ENCODE peak calls at places on chromosomes 2 and 18, in ten cellular contexts. One of them, this sample, is unnamed.

GRCh38 chr2:128602699-128603101 is 284.0 kb upstream of the HS6ST1 start:
- DNase-seq in Ammon's horn: no peak
- DNase-seq in WTC11: no peak
- DNase-seq in body of pancreas: no peak
- DNase-seq in CD4-positive, alpha-beta T cell: no peak
- DNase-seq in stimulated activated CD4-positive, alpha-beta T cell treated with anti-CD3 and anti-CD28 coated beads, TNF-alpha, amount 100 ng/mL, for 48 hours: no peak
- DNase-seq in activated CD8-positive, alpha-beta memory T cell treated with anti-CD3 and anti-CD28 coated beads, Interleukin-2, amount 50 U/mL, for 48 hours: peak; percentile 26
- DNase-seq in NCI-H2081: no peak
- DNase-seq in OCI-M1: no peak
- DNase-seq in HEK293T: no peak
- DNase-seq in this sample: no peak

GRCh38 chr2:182144039-182144779 is 158.6 kb downstream of the PPP1R1C start:
- DNase-seq in Ammon's horn: no peak
- DNase-seq in WTC11: no peak
- DNase-seq in body of pancreas: no peak
- DNase-seq in CD4-positive, alpha-beta T cell: no peak
- DNase-seq in stimulated activated CD4-positive, alpha-beta T cell treated with anti-CD3 and anti-CD28 coated beads, TNF-alpha, amount 100 ng/mL, for 48 hours: no peak
- DNase-seq in activated CD8-positive, alpha-beta memory T cell treated with anti-CD3 and anti-CD28 coated beads, Interleukin-2, amount 50 U/mL, for 48 hours: no peak
- DNase-seq in NCI-H2081: peak; percentile 41
- DNase-seq in OCI-M1: no peak
- DNase-seq in HEK293T: peak; percentile 7
- DNase-seq in this sample: no peak

GRCh38 chr2:86393521-86394490 is 47.4 kb upstream of the KDM3A start:
- DNase-seq in Ammon's horn: no peak
- DNase-seq in WTC11: no peak
- DNase-seq in body of pancreas: peak; percentile 22
- DNase-seq in CD4-positive, alpha-beta T cell: no peak
- DNase-seq in stimulated activated CD4-positive, alpha-beta T cell treated with anti-CD3 and anti-CD28 coated beads, TNF-alpha, amount 100 ng/mL, for 48 hours: no peak
- DNase-seq in activated CD8-positive, alpha-beta memory T cell treated with anti-CD3 and anti-CD28 coated beads, Interleukin-2, amount 50 U/mL, for 48 hours: no peak
- DNase-seq in NCI-H2081: no peak
- DNase-seq in OCI-M1: peak; percentile 23
- DNase-seq in HEK293T: no peak
- DNase-seq in this sample: no peak

GRCh38 chr18:69785466-69785865 is 162.2 kb downstream of the CD226 start:
- DNase-seq in Ammon's horn: no peak
- DNase-seq in WTC11: no peak
- DNase-seq in body of pancreas: no peak
- DNase-seq in CD4-positive, alpha-beta T cell: no peak
- DNase-seq in stimulated activated CD4-positive, alpha-beta T cell treated with anti-CD3 and anti-CD28 coated beads, TNF-alpha, amount 100 ng/mL, for 48 hours: no peak
- DNase-seq in activated CD8-positive, alpha-beta memory T cell treated with anti-CD3 and anti-CD28 coated beads, Interleukin-2, amount 50 U/mL, for 48 hours: no peak
- DNase-seq in NCI-H2081: no peak
- DNase-seq in OCI-M1: no peak
- DNase-seq in HEK293T: no peak
- DNase-seq in this sample: no peak

GRCh38 chr2:163601377-163601776 is 134.4 kb downstream of the FIGN start:
- DNase-seq in Ammon's horn: no peak
- DNase-seq in WTC11: no peak
- DNase-seq in body of pancreas: no peak
- DNase-seq in CD4-positive, alpha-beta T cell: no peak
- DNase-seq in stimulated activated CD4-positive, alpha-beta T cell treated with anti-CD3 and anti-CD28 coated beads, TNF-alpha, amount 100 ng/mL, for 48 hours: no peak
- DNase-seq in activated CD8-positive, alpha-beta memory T cell treated with anti-CD3 and anti-CD28 coated beads, Interleukin-2, amount 50 U/mL, for 48 hours: no peak
- DNase-seq in NCI-H2081: no peak
- DNase-seq in OCI-M1: no peak
- DNase-seq in HEK293T: no peak
- DNase-seq in this sample: peak; percentile 12

GRCh38 chr2:33529771-33530481 is 53.5 kb downstream of the RASGRP3 start:
- DNase-seq in Ammon's horn: no peak
- DNase-seq in WTC11: no peak
- DNase-seq in body of pancreas: no peak
- DNase-seq in CD4-positive, alpha-beta T cell: no peak
- DNase-seq in stimulated activated CD4-positive, alpha-beta T cell treated with anti-CD3 and anti-CD28 coated beads, TNF-alpha, amount 100 ng/mL, for 48 hours: no peak
- DNase-seq in activated CD8-positive, alpha-beta memory T cell treated with anti-CD3 and anti-CD28 coated beads, Interleukin-2, amount 50 U/mL, for 48 hours: no peak
- DNase-seq in NCI-H2081: no peak
- DNase-seq in OCI-M1: peak; percentile 45
- DNase-seq in HEK293T: no peak
- DNase-seq in this sample: no peak

GRCh38 chr2:190972213-190972612 is 41.8 kb downstream of the STAT1 start:
- DNase-seq in Ammon's horn: no peak
- DNase-seq in WTC11: no peak
- DNase-seq in body of pancreas: no peak
- DNase-seq in CD4-positive, alpha-beta T cell: no peak
- DNase-seq in stimulated activated CD4-positive, alpha-beta T cell treated with anti-CD3 and anti-CD28 coated beads, TNF-alpha, amount 100 ng/mL, for 48 hours: no peak
- DNase-seq in activated CD8-positive, alpha-beta memory T cell treated with anti-CD3 and anti-CD28 coated beads, Interleukin-2, amount 50 U/mL, for 48 hours: no peak
- DNase-seq in NCI-H2081: no peak
- DNase-seq in OCI-M1: no peak
- DNase-seq in HEK293T: no peak
- DNase-seq in this sample: no peak

GRCh38 chr2:61255580-61256437 is 93.8 kb downstream of the C2orf74 start:
- DNase-seq in Ammon's horn: no peak
- DNase-seq in WTC11: no peak
- DNase-seq in body of pancreas: no peak
- DNase-seq in CD4-positive, alpha-beta T cell: no peak
- DNase-seq in stimulated activated CD4-positive, alpha-beta T cell treated with anti-CD3 and anti-CD28 coated beads, TNF-alpha, amount 100 ng/mL, for 48 hours: no peak
- DNase-seq in activated CD8-positive, alpha-beta memory T cell treated with anti-CD3 and anti-CD28 coated beads, Interleukin-2, amount 50 U/mL, for 48 hours: no peak
- DNase-seq in NCI-H2081: no peak
- DNase-seq in OCI-M1: peak; percentile 24
- DNase-seq in HEK293T: no peak
- DNase-seq in this sample: no peak

GRCh38 chr2:69139778-69140177 is 126.8 kb downstream of the ANTXR1 start:
- DNase-seq in Ammon's horn: no peak
- DNase-seq in WTC11: no peak
- DNase-seq in body of pancreas: no peak
- DNase-seq in CD4-positive, alpha-beta T cell: no peak
- DNase-seq in stimulated activated CD4-positive, alpha-beta T cell treated with anti-CD3 and anti-CD28 coated beads, TNF-alpha, amount 100 ng/mL, for 48 hours: no peak
- DNase-seq in activated CD8-positive, alpha-beta memory T cell treated with anti-CD3 and anti-CD28 coated beads, Interleukin-2, amount 50 U/mL, for 48 hours: no peak
- DNase-seq in NCI-H2081: no peak
- DNase-seq in OCI-M1: no peak
- DNase-seq in HEK293T: no peak
- DNase-seq in this sample: no peak

GRCh38 chr2:145617906-145618305 is 1098.0 kb upstream of the ZEB2 start:
- DNase-seq in Ammon's horn: no peak
- DNase-seq in WTC11: no peak
- DNase-seq in body of pancreas: no peak
- DNase-seq in CD4-positive, alpha-beta T cell: no peak
- DNase-seq in stimulated activated CD4-positive, alpha-beta T cell treated with anti-CD3 and anti-CD28 coated beads, TNF-alpha, amount 100 ng/mL, for 48 hours: no peak
- DNase-seq in activated CD8-positive, alpha-beta memory T cell treated with anti-CD3 and anti-CD28 coated beads, Interleukin-2, amount 50 U/mL, for 48 hours: no peak
- DNase-seq in NCI-H2081: no peak
- DNase-seq in OCI-M1: no peak
- DNase-seq in HEK293T: no peak
- DNase-seq in this sample: no peak

GRCh38 chr2:45452866-45453265 is 158.2 kb downstream of the SRBD1 start:
- DNase-seq in Ammon's horn: no peak
- DNase-seq in WTC11: no peak
- DNase-seq in body of pancreas: no peak
- DNase-seq in CD4-positive, alpha-beta T cell: no peak
- DNase-seq in stimulated activated CD4-positive, alpha-beta T cell treated with anti-CD3 and anti-CD28 coated beads, TNF-alpha, amount 100 ng/mL, for 48 hours: no peak
- DNase-seq in activated CD8-positive, alpha-beta memory T cell treated with anti-CD3 and anti-CD28 coated beads, Interleukin-2, amount 50 U/mL, for 48 hours: no peak
- DNase-seq in NCI-H2081: no peak
- DNase-seq in OCI-M1: no peak
- DNase-seq in HEK293T: no peak
- DNase-seq in this sample: no peak

GRCh38 chr2:198383392-198383791 is 579.0 kb downstream of the PLCL1 start:
- DNase-seq in Ammon's horn: no peak
- DNase-seq in WTC11: no peak
- DNase-seq in body of pancreas: no peak
- DNase-seq in CD4-positive, alpha-beta T cell: no peak
- DNase-seq in stimulated activated CD4-positive, alpha-beta T cell treated with anti-CD3 and anti-CD28 coated beads, TNF-alpha, amount 100 ng/mL, for 48 hours: no peak
- DNase-seq in activated CD8-positive, alpha-beta memory T cell treated with anti-CD3 and anti-CD28 coated beads, Interleukin-2, amount 50 U/mL, for 48 hours: no peak
- DNase-seq in NCI-H2081: no peak
- DNase-seq in OCI-M1: peak; percentile 13
- DNase-seq in HEK293T: no peak
- DNase-seq in this sample: no peak

GRCh38 chr18:58520964-58521363 is 107.9 kb downstream of the ALPK2 start:
- DNase-seq in Ammon's horn: no peak
- DNase-seq in WTC11: no peak
- DNase-seq in body of pancreas: no peak
- DNase-seq in CD4-positive, alpha-beta T cell: no peak
- DNase-seq in stimulated activated CD4-positive, alpha-beta T cell treated with anti-CD3 and anti-CD28 coated beads, TNF-alpha, amount 100 ng/mL, for 48 hours: no peak
- DNase-seq in activated CD8-positive, alpha-beta memory T cell treated with anti-CD3 and anti-CD28 coated beads, Interleukin-2, amount 50 U/mL, for 48 hours: no peak
- DNase-seq in NCI-H2081: no peak
- DNase-seq in OCI-M1: peak; percentile 6
- DNase-seq in HEK293T: no peak
- DNase-seq in this sample: no peak

GRCh38 chr2:120205901-120206581 is 17.2 kb downstream of the TMEM185B start:
- DNase-seq in Ammon's horn: no peak
- DNase-seq in WTC11: peak; percentile 85
- DNase-seq in body of pancreas: no peak
- DNase-seq in CD4-positive, alpha-beta T cell: no peak
- DNase-seq in stimulated activated CD4-positive, alpha-beta T cell treated with anti-CD3 and anti-CD28 coated beads, TNF-alpha, amount 100 ng/mL, for 48 hours: peak; percentile 45
- DNase-seq in activated CD8-positive, alpha-beta memory T cell treated with anti-CD3 and anti-CD28 coated beads, Interleukin-2, amount 50 U/mL, for 48 hours: peak; percentile 89
- DNase-seq in NCI-H2081: peak; percentile 15
- DNase-seq in OCI-M1: peak; percentile 58
- DNase-seq in HEK293T: peak; percentile 68
- DNase-seq in this sample: no peak

GRCh38 chr2:52113338-52113737 is 1081.4 kb upstream of the NRXN1 start:
- DNase-seq in Ammon's horn: no peak
- DNase-seq in WTC11: no peak
- DNase-seq in body of pancreas: no peak
- DNase-seq in CD4-positive, alpha-beta T cell: no peak
- DNase-seq in stimulated activated CD4-positive, alpha-beta T cell treated with anti-CD3 and anti-CD28 coated beads, TNF-alpha, amount 100 ng/mL, for 48 hours: no peak
- DNase-seq in activated CD8-positive, alpha-beta memory T cell treated with anti-CD3 and anti-CD28 coated beads, Interleukin-2, amount 50 U/mL, for 48 hours: no peak
- DNase-seq in NCI-H2081: no peak
- DNase-seq in OCI-M1: no peak
- DNase-seq in HEK293T: no peak
- DNase-seq in this sample: no peak

GRCh38 chr18:23844991-23845680 is 155.9 kb downstream of the LAMA3 start:
- DNase-seq in Ammon's horn: no peak
- DNase-seq in WTC11: peak; percentile 55
- DNase-seq in body of pancreas: no peak
- DNase-seq in CD4-positive, alpha-beta T cell: no peak
- DNase-seq in stimulated activated CD4-positive, alpha-beta T cell treated with anti-CD3 and anti-CD28 coated beads, TNF-alpha, amount 100 ng/mL, for 48 hours: no peak
- DNase-seq in activated CD8-positive, alpha-beta memory T cell treated with anti-CD3 and anti-CD28 coated beads, Interleukin-2, amount 50 U/mL, for 48 hours: no peak
- DNase-seq in NCI-H2081: no peak
- DNase-seq in OCI-M1: no peak
- DNase-seq in HEK293T: no peak
- DNase-seq in this sample: no peak

GRCh38 chr18:25230658-25231326 is 121.2 kb downstream of the ZNF521 start:
- DNase-seq in Ammon's horn: peak; percentile 94
- DNase-seq in WTC11: no peak
- DNase-seq in body of pancreas: peak; percentile 62
- DNase-seq in CD4-positive, alpha-beta T cell: no peak
- DNase-seq in stimulated activated CD4-positive, alpha-beta T cell treated with anti-CD3 and anti-CD28 coated beads, TNF-alpha, amount 100 ng/mL, for 48 hours: no peak
- DNase-seq in activated CD8-positive, alpha-beta memory T cell treated with anti-CD3 and anti-CD28 coated beads, Interleukin-2, amount 50 U/mL, for 48 hours: no peak
- DNase-seq in NCI-H2081: no peak
- DNase-seq in OCI-M1: no peak
- DNase-seq in HEK293T: no peak
- DNase-seq in this sample: no peak

GRCh38 chr2:239308696-239309397 is 92.0 kb downstream of the HDAC4 start:
- DNase-seq in Ammon's horn: no peak
- DNase-seq in WTC11: no peak
- DNase-seq in body of pancreas: peak; percentile 1
- DNase-seq in CD4-positive, alpha-beta T cell: no peak
- DNase-seq in stimulated activated CD4-positive, alpha-beta T cell treated with anti-CD3 and anti-CD28 coated beads, TNF-alpha, amount 100 ng/mL, for 48 hours: no peak
- DNase-seq in activated CD8-positive, alpha-beta memory T cell treated with anti-CD3 and anti-CD28 coated beads, Interleukin-2, amount 50 U/mL, for 48 hours: peak; percentile 46
- DNase-seq in NCI-H2081: no peak
- DNase-seq in OCI-M1: no peak
- DNase-seq in HEK293T: no peak
- DNase-seq in this sample: no peak

GRCh38 chr2:160352492-160352891 is 141.1 kb downstream of the RBMS1 start:
- DNase-seq in Ammon's horn: no peak
- DNase-seq in WTC11: no peak
- DNase-seq in body of pancreas: no peak
- DNase-seq in CD4-positive, alpha-beta T cell: no peak
- DNase-seq in stimulated activated CD4-positive, alpha-beta T cell treated with anti-CD3 and anti-CD28 coated beads, TNF-alpha, amount 100 ng/mL, for 48 hours: no peak
- DNase-seq in activated CD8-positive, alpha-beta memory T cell treated with anti-CD3 and anti-CD28 coated beads, Interleukin-2, amount 50 U/mL, for 48 hours: no peak
- DNase-seq in NCI-H2081: no peak
- DNase-seq in OCI-M1: no peak
- DNase-seq in HEK293T: no peak
- DNase-seq in this sample: no peak

GRCh38 chr2:153823880-153824279 is 47.8 kb upstream of the GALNT13 start:
- DNase-seq in Ammon's horn: no peak
- DNase-seq in WTC11: no peak
- DNase-seq in body of pancreas: no peak
- DNase-seq in CD4-positive, alpha-beta T cell: no peak
- DNase-seq in stimulated activated CD4-positive, alpha-beta T cell treated with anti-CD3 and anti-CD28 coated beads, TNF-alpha, amount 100 ng/mL, for 48 hours: no peak
- DNase-seq in activated CD8-positive, alpha-beta memory T cell treated with anti-CD3 and anti-CD28 coated beads, Interleukin-2, amount 50 U/mL, for 48 hours: no peak
- DNase-seq in NCI-H2081: no peak
- DNase-seq in OCI-M1: no peak
- DNase-seq in HEK293T: no peak
- DNase-seq in this sample: no peak

GRCh38 chr2:46091004-46091403 is 206.2 kb upstream of the EPAS1 start:
- DNase-seq in Ammon's horn: no peak
- DNase-seq in WTC11: peak; percentile 16
- DNase-seq in body of pancreas: no peak
- DNase-seq in CD4-positive, alpha-beta T cell: no peak
- DNase-seq in stimulated activated CD4-positive, alpha-beta T cell treated with anti-CD3 and anti-CD28 coated beads, TNF-alpha, amount 100 ng/mL, for 48 hours: no peak
- DNase-seq in activated CD8-positive, alpha-beta memory T cell treated with anti-CD3 and anti-CD28 coated beads, Interleukin-2, amount 50 U/mL, for 48 hours: no peak
- DNase-seq in NCI-H2081: no peak
- DNase-seq in OCI-M1: no peak
- DNase-seq in HEK293T: no peak
- DNase-seq in this sample: no peak

GRCh38 chr18:76805221-76805620 is 17.1 kb upstream of the ZNF236 start:
- DNase-seq in Ammon's horn: no peak
- DNase-seq in WTC11: no peak
- DNase-seq in body of pancreas: no peak
- DNase-seq in CD4-positive, alpha-beta T cell: no peak
- DNase-seq in stimulated activated CD4-positive, alpha-beta T cell treated with anti-CD3 and anti-CD28 coated beads, TNF-alpha, amount 100 ng/mL, for 48 hours: no peak
- DNase-seq in activated CD8-positive, alpha-beta memory T cell treated with anti-CD3 and anti-CD28 coated beads, Interleukin-2, amount 50 U/mL, for 48 hours: no peak
- DNase-seq in NCI-H2081: no peak
- DNase-seq in OCI-M1: peak; percentile 28
- DNase-seq in HEK293T: no peak
- DNase-seq in this sample: no peak